ENCODE peak calls at places on chromosomes 12 and 14, in five cellular contexts. Q is tibial artery, X is type B pancreatic cell, T is endothelial cell, Z is dorsolateral prefrontal cortex. M is an unnamed sample.

GRCh38 chr14:24806061-24806678 is 172.2 kb upstream of the GZMB start:
- DNase-seq in X (no peak), Z (peak; percentile 71), Q (no peak), T (peak; percentile 78), M (no peak)

GRCh38 chr14:38211258-38211735 is 3.6 kb downstream of the SSTR1 start:
- DNase-seq in Q (no peak), X (no peak), Z (no peak), T (no peak), M (no peak)

GRCh38 chr12:104414581-104415305 is 42.0 kb upstream of the CHST11 start:
- DNase-seq in Z (no peak), T (no peak), X (no peak), Q (no peak), M (no peak)

GRCh38 chr12:6224550-6224949 is 24.4 kb downstream of the CD9 start:
- DNase-seq in X (no peak), Z (peak; percentile 90), T (no peak), Q (peak; percentile 97), M (peak; percentile 22)

GRCh38 chr14:32414808-32415255 is 85.7 kb downstream of the AKAP6 start:
- DNase-seq in Q (no peak), X (no peak), T (no peak), Z (no peak), M (no peak)

GRCh38 chr12:50220357-50221061 is 53.3 kb upstream of the CERS5 start:
- DNase-seq in Q (no peak), T (no peak), Z (no peak), X (no peak), M (no peak)

GRCh38 chr12:64232201-64232600 is 10.1 kb upstream of the KICS2 start:
- DNase-seq in Q (no peak), T (no peak), Z (no peak), X (no peak), M (no peak)

GRCh38 chr12:124917135-124917840 is 2.8 kb upstream of the UBC start:
- DNase-seq in X (peak; percentile 92), Z (peak; percentile 97), T (peak; percentile 87), Q (peak; percentile 100), M (peak; percentile 77)

GRCh38 chr14:33563492-33563891 is 387.4 kb downstream of the EGLN3 start:
- DNase-seq in Z (no peak), Q (no peak), T (no peak), X (no peak), M (no peak)

GRCh38 chr12:18496156-18496555 is 234.8 kb downstream of the PIK3C2G start:
- DNase-seq in Z (no peak), T (no peak), X (no peak), Q (no peak), M (no peak)

GRCh38 chr14:104895207-104895785 is 29.4 kb upstream of the PLD4 start:
- DNase-seq in X (no peak), Q (no peak), Z (no peak), T (peak; percentile 2), M (no peak)

GRCh38 chr12:5083955-5084849 is 40.5 kb downstream of the KCNA5 start:
- DNase-seq in T (peak; percentile 67), Z (peak; percentile 38), Q (no peak), X (no peak), M (no peak)

GRCh38 chr12:123991402-123991951 is 18.5 kb downstream of the ZNF664 start:
- DNase-seq in Z (no peak), X (no peak), Q (no peak), T (no peak), M (no peak)

GRCh38 chr14:20427231-20428009 is 8.5 kb downstream of the KLHL33 start:
- DNase-seq in Z (no peak), T (no peak), X (no peak), Q (no peak), M (no peak)

GRCh38 chr14:77296155-77296554 is 24.5 kb downstream of the POMT2 start:
- DNase-seq in Q (no peak), T (no peak), X (no peak), Z (no peak), M (no peak)

GRCh38 chr12:54025507-54026393 is 2.5 kb upstream of the HOXC6 start:
- DNase-seq in Q (no peak), X (no peak), T (no peak), Z (no peak), M (no peak)

GRCh38 chr14:51014086-51014485 is 69.8 kb upstream of the PYGL start:
- DNase-seq in X (no peak), Q (no peak), Z (no peak), T (no peak), M (no peak)

GRCh38 chr12:34033628-34034296 is 11.5 kb downstream of the ALG10 start:
- DNase-seq in X (no peak), Z (no peak), Q (no peak), T (no peak), M (no peak)

GRCh38 chr14:25150934-25151790 is 101.2 kb upstream of the STXBP6 start:
- DNase-seq in T (no peak), X (no peak), Q (no peak), Z (no peak), M (no peak)

GRCh38 chr12:90991952-90992465 is 12.8 kb downstream of the EPYC start:
- DNase-seq in Z (no peak), X (no peak), T (no peak), Q (no peak), M (no peak)

GRCh38 chr12:124875803-124876132 is 12.1 kb upstream of the SCARB1 start:
- DNase-seq in T (no peak), X (no peak), Z (no peak), Q (no peak), M (no peak)

GRCh38 chr12:59403259-59403932 is 192.4 kb upstream of the SLC16A7 start:
- DNase-seq in Q (peak; percentile 66), X (no peak), Z (peak; percentile 63), T (peak; percentile 51), M (no peak)

GRCh38 chr14:22281322-22281977 is 307.6 kb downstream of the DAD1 start:
- DNase-seq in Q (no peak), T (no peak), Z (no peak), X (no peak), M (no peak)

GRCh38 chr12:5498081-5498480 is 66.2 kb downstream of the NTF3 start:
- DNase-seq in T (no peak), Z (no peak), X (no peak), Q (no peak), M (no peak)

GRCh38 chr14:74429221-74429691 is 3.2 kb upstream of the SYNDIG1L start:
- DNase-seq in X (peak; percentile 32), T (no peak), Z (no peak), Q (peak; percentile 48), M (no peak)

GRCh38 chr12:13101854-13102375 is 1.6 kb downstream of the GSG1 start:
- DNase-seq in Q (no peak), X (no peak), T (no peak), Z (no peak), M (no peak)

GRCh38 chr14:80523518-80524117 is 312.3 kb upstream of the DIO2 start:
- DNase-seq in T (no peak), Z (no peak), Q (no peak), X (no peak), M (no peak)

GRCh38 chr12:101981868-101982267 is 79.9 kb downstream of the WASHC3 start:
- DNase-seq in Q (no peak), T (no peak), X (no peak), Z (no peak), M (no peak)

GRCh38 chr12:91973813-91974212 is 171.8 kb downstream of the BTG1 start:
- DNase-seq in T (no peak), X (no peak), Q (no peak), Z (no peak), M (no peak)

GRCh38 chr14:36271939-36272907 is 48.2 kb downstream of the MBIP start:
- DNase-seq in Q (no peak), X (no peak), Z (peak; percentile 27), T (no peak), M (no peak)

GRCh38 chr14:79278798-79279644 is 932.3 kb downstream of the DIO2 start:
- DNase-seq in T (peak; percentile 80), X (peak; percentile 85), Z (peak; percentile 51), Q (peak; percentile 87), M (no peak)

GRCh38 chr12:48852734-48853168 is 788 bp upstream of the DDX23 start:
- DNase-seq in X (no peak), Z (no peak), Q (no peak), T (no peak), M (no peak)

GRCh38 chr12:48851883-48852733 is at the start of gene DDX23:
- DNase-seq in X (peak; percentile 94), T (peak; percentile 89), Q (peak; percentile 98), Z (peak; percentile 92), M (peak; percentile 75)

GRCh38 chr12:48856379-48856778 is 4.4 kb upstream of the DDX23 start:
- DNase-seq in T (no peak), Q (no peak), X (no peak), Z (no peak), M (no peak)

GRCh38 chr12:48854488-48854887 is 2.5 kb upstream of the DDX23 start:
- DNase-seq in X (no peak), Z (no peak), Q (no peak), T (no peak), M (no peak)

GRCh38 chr12:48853228-48853688 is 1.3 kb upstream of the DDX23 start:
- DNase-seq in Q (peak; percentile 91), T (peak; percentile 88), Z (peak; percentile 95), X (peak; percentile 84), M (peak; percentile 60)
- TF ChIP-seq CTCF in Q (peak; percentile 87), T (peak; percentile 98), Z (peak; percentile 94), X (peak; percentile 95), M (peak; percentile 68)

GRCh38 chr12:113003631-113004030 is 25.3 kb downstream of the OAS2 start:
- DNase-seq in Z (no peak), Q (no peak), X (no peak), T (no peak), M (no peak)

GRCh38 chr12:113007166-113007565 is 28.8 kb downstream of the OAS2 start:
- DNase-seq in X (no peak), Q (no peak), Z (no peak), T (no peak), M (no peak)

GRCh38 chr12:113006641-113007040 is 28.3 kb downstream of the OAS2 start:
- DNase-seq in Q (no peak), Z (no peak), T (no peak), X (no peak), M (no peak)

GRCh38 chr12:113002676-113003075 is 24.4 kb downstream of the OAS2 start:
- DNase-seq in X (no peak), T (no peak), Z (no peak), Q (no peak), M (no peak)

DNA sequence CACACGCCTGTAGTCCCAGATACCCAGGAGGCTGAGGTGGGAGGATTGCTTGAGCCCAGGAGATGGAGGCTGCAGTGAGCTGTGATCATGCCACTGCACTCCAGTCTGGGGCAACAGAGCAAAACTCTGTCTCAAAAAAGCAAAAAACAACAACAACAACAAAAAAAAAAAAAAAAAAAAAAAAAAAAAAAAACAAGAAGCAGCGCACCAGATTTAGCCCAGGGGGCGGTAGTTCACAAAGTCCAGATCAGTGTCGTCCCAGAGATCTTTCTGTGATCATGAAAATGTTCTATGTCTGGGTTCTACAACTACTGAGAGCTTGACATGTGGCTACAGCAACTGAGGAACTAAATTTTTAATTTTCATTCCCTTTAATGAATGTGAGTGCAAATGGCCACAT is 27.4 kb downstream of the OAS2 start:
- DNase-seq in Z (no peak), T (peak; percentile 13), X (no peak), Q (no peak), M (no peak)
- TF ChIP-seq CTCF in Z (no peak), T (peak; percentile 60), X (peak; percentile 66), Q (no peak), M (no peak)

GRCh38 chr12:41067941-41068645 is 120.0 kb upstream of the PDZRN4 start:
- DNase-seq in X (no peak), Q (no peak), T (no peak), Z (no peak), M (no peak)
- TF ChIP-seq CTCF in X (no peak), Q (no peak), T (no peak), Z (no peak), M (no peak)

GRCh38 chr14:71166434-71166833 is 259.2 kb downstream of the PCNX1 start:
- DNase-seq in Z (no peak), T (peak; percentile 55), Q (no peak), X (no peak), M (no peak)
- TF ChIP-seq CTCF in Z (peak; percentile 67), T (peak; percentile 28), Q (peak; percentile 64), X (peak; percentile 54), M (no peak)